ENCODE peak calls at places on chromosomes 2 and 18, in eight cellular contexts. O is suprapubic skin; G is anterior cingulate cortex; J is NCI-H1417; E is Right ventricle myocardium inferior; W is NCI-H1436; S is activated CD8-positive, alpha-beta memory T cell treated with anti-CD3 and anti-CD28 coated beads for 48 hours; K is frontal cortex. H is an unnamed sample.

GRCh38 chr18:76823574-76823973 is 1.2 kb downstream of the ZNF236 start:
- DNase-seq in O (no peak), G (no peak), J (peak), E (no peak), W (no peak), S (no peak), K (no peak), H (no peak)

GRCh38 chr2:47225061-47225783 is 70.1 kb upstream of the STPG4 start:
- DNase-seq in O (no peak), G (no peak), J (peak), E (peak), W (no peak), S (no peak), K (no peak), H (peak)

GRCh38 chr2:166516712-166517303 is 22.8 kb upstream of the SCN7A start:
- DNase-seq in O (no peak), G (peak), J (no peak), E (no peak), W (peak), S (no peak), K (no peak), H (no peak)

GRCh38 chr2:205775091-205775876 is 93.0 kb downstream of the NRP2 start:
- DNase-seq in O (no peak), G (peak), J (peak), E (no peak), W (no peak), S (no peak), K (peak), H (peak)

GRCh38 chr18:69897397-69898108 is 50.1 kb downstream of the CD226 start:
- DNase-seq in O (no peak), G (no peak), J (no peak), E (no peak), W (no peak), S (no peak), K (no peak), H (no peak)

GRCh38 chr18:57428221-57429150 is 6.7 kb upstream of the ONECUT2 start:
- DNase-seq in O (no peak), G (no peak), J (no peak), E (no peak), W (no peak), S (no peak), K (no peak), H (no peak)

GRCh38 chr2:174699993-174700766 is 64.1 kb downstream of the CHRNA1 start:
- DNase-seq in O (no peak), G (no peak), J (no peak), E (no peak), W (peak), S (no peak), K (peak), H (peak)

GRCh38 chr2:74756356-74756890 is 77.5 kb upstream of the HK2 start:
- DNase-seq in O (no peak), G (no peak), J (no peak), E (no peak), W (no peak), S (no peak), K (no peak), H (no peak)

GRCh38 chr2:237864030-237864931 is 4.9 kb downstream of the RAMP1 start:
- DNase-seq in O (no peak), G (no peak), J (no peak), E (no peak), W (no peak), S (no peak), K (peak), H (no peak)

GRCh38 chr2:138291805-138292204 is 209.8 kb upstream of the SPOPL start:
- DNase-seq in O (no peak), G (no peak), J (no peak), E (no peak), W (no peak), S (no peak), K (no peak), H (no peak)

GRCh38 chr2:235669269-235669831 is 175.5 kb downstream of the AGAP1 start:
- DNase-seq in O (no peak), G (peak), J (peak), E (peak), W (peak), S (no peak), K (peak), H (peak)

GRCh38 chr2:70124983-70125480 is 37.8 kb downstream of the PCBP1 start:
- DNase-seq in O (peak), G (peak), J (peak), E (peak), W (peak), S (no peak), K (peak), H (no peak)

GRCh38 chr2:202064206-202064880 is 8.7 kb upstream of the KIAA2012 start:
- DNase-seq in O (no peak), G (peak), J (peak), E (peak), W (no peak), S (no peak), K (peak), H (peak)

H was measured in NCI-H446.